ENCODE peak calls at places on chromosomes 3 and 15, in six cellular contexts. One of them, this sample, is unnamed.

GRCh38 chr3:86948840-86949239 is 42.1 kb downstream of the VGLL3 start:
- ATAC-seq in effector memory CD8-positive, alpha-beta T cell: no peak
- ATAC-seq in Right ventricle myocardium superior: no peak
- ATAC-seq in T-cell: no peak
- ATAC-seq in activated naive CD4-positive, alpha-beta T cell treated with anti-CD3 and anti-CD28 coated beads, Interleukin-2, amount 50 U/mL, for 72 hours: no peak
- ATAC-seq in CD8-positive, alpha-beta T cell: no peak
- ATAC-seq in this sample: no peak

GRCh38 chr15:89671687-89672086 is 7.5 kb downstream of the PLIN1 start:
- ATAC-seq in effector memory CD8-positive, alpha-beta T cell: no peak
- ATAC-seq in Right ventricle myocardium superior: no peak
- ATAC-seq in T-cell: no peak
- ATAC-seq in activated naive CD4-positive, alpha-beta T cell treated with anti-CD3 and anti-CD28 coated beads, Interleukin-2, amount 50 U/mL, for 72 hours: no peak
- ATAC-seq in CD8-positive, alpha-beta T cell: no peak
- ATAC-seq in this sample: no peak

GRCh38 chr3:177385831-177386301 is 188.6 kb upstream of the TBL1XR1 start:
- ATAC-seq in effector memory CD8-positive, alpha-beta T cell: no peak
- ATAC-seq in Right ventricle myocardium superior: no peak
- ATAC-seq in T-cell: no peak
- ATAC-seq in activated naive CD4-positive, alpha-beta T cell treated with anti-CD3 and anti-CD28 coated beads, Interleukin-2, amount 50 U/mL, for 72 hours: no peak
- ATAC-seq in CD8-positive, alpha-beta T cell: no peak
- ATAC-seq in this sample: no peak

GRCh38 chr3:67292356-67293225 is 294.5 kb downstream of the KBTBD8 start:
- ATAC-seq in effector memory CD8-positive, alpha-beta T cell: no peak
- ATAC-seq in Right ventricle myocardium superior: no peak
- ATAC-seq in T-cell: no peak
- ATAC-seq in activated naive CD4-positive, alpha-beta T cell treated with anti-CD3 and anti-CD28 coated beads, Interleukin-2, amount 50 U/mL, for 72 hours: no peak
- ATAC-seq in CD8-positive, alpha-beta T cell: no peak
- ATAC-seq in this sample: no peak

GRCh38 chr3:185561374-185561943 is 9.1 kb upstream of the LIPH start:
- ATAC-seq in effector memory CD8-positive, alpha-beta T cell: no peak
- ATAC-seq in Right ventricle myocardium superior: peak; percentile 52
- ATAC-seq in T-cell: peak; percentile 45
- ATAC-seq in activated naive CD4-positive, alpha-beta T cell treated with anti-CD3 and anti-CD28 coated beads, Interleukin-2, amount 50 U/mL, for 72 hours: no peak
- ATAC-seq in CD8-positive, alpha-beta T cell: no peak
- ATAC-seq in this sample: peak; percentile 24

GRCh38 chr3:48215466-48215865 is 7.8 kb upstream of the CAMP start:
- ATAC-seq in effector memory CD8-positive, alpha-beta T cell: no peak
- ATAC-seq in Right ventricle myocardium superior: peak; percentile 88
- ATAC-seq in T-cell: no peak
- ATAC-seq in activated naive CD4-positive, alpha-beta T cell treated with anti-CD3 and anti-CD28 coated beads, Interleukin-2, amount 50 U/mL, for 72 hours: no peak
- ATAC-seq in CD8-positive, alpha-beta T cell: no peak
- ATAC-seq in this sample: no peak

GRCh38 chr3:196792771-196793170 is 53.1 kb downstream of the PAK2 start:
- ATAC-seq in effector memory CD8-positive, alpha-beta T cell: no peak
- ATAC-seq in Right ventricle myocardium superior: peak; percentile 56
- ATAC-seq in T-cell: no peak
- ATAC-seq in activated naive CD4-positive, alpha-beta T cell treated with anti-CD3 and anti-CD28 coated beads, Interleukin-2, amount 50 U/mL, for 72 hours: no peak
- ATAC-seq in CD8-positive, alpha-beta T cell: no peak
- ATAC-seq in this sample: no peak

GRCh38 chr15:80480909-80481308 is 76.7 kb downstream of the ARNT2 start:
- ATAC-seq in effector memory CD8-positive, alpha-beta T cell: no peak
- ATAC-seq in Right ventricle myocardium superior: peak; percentile 90
- ATAC-seq in T-cell: no peak
- ATAC-seq in activated naive CD4-positive, alpha-beta T cell treated with anti-CD3 and anti-CD28 coated beads, Interleukin-2, amount 50 U/mL, for 72 hours: no peak
- ATAC-seq in CD8-positive, alpha-beta T cell: no peak
- ATAC-seq in this sample: no peak

GRCh38 chr15:65248506-65248905 is 37.2 kb upstream of the CILP start:
- ATAC-seq in effector memory CD8-positive, alpha-beta T cell: no peak
- ATAC-seq in Right ventricle myocardium superior: no peak
- ATAC-seq in T-cell: no peak
- ATAC-seq in activated naive CD4-positive, alpha-beta T cell treated with anti-CD3 and anti-CD28 coated beads, Interleukin-2, amount 50 U/mL, for 72 hours: no peak
- ATAC-seq in CD8-positive, alpha-beta T cell: no peak
- ATAC-seq in this sample: no peak

GRCh38 chr3:106688463-106688862 is 688.8 kb upstream of the CCDC54 start:
- ATAC-seq in effector memory CD8-positive, alpha-beta T cell: no peak
- ATAC-seq in Right ventricle myocardium superior: no peak
- ATAC-seq in T-cell: no peak
- ATAC-seq in activated naive CD4-positive, alpha-beta T cell treated with anti-CD3 and anti-CD28 coated beads, Interleukin-2, amount 50 U/mL, for 72 hours: no peak
- ATAC-seq in CD8-positive, alpha-beta T cell: no peak
- ATAC-seq in this sample: no peak

GRCh38 chr15:25971053-25971452 is 107.9 kb upstream of the ATP10A start:
- ATAC-seq in effector memory CD8-positive, alpha-beta T cell: no peak
- ATAC-seq in Right ventricle myocardium superior: no peak
- ATAC-seq in T-cell: no peak
- ATAC-seq in activated naive CD4-positive, alpha-beta T cell treated with anti-CD3 and anti-CD28 coated beads, Interleukin-2, amount 50 U/mL, for 72 hours: no peak
- ATAC-seq in CD8-positive, alpha-beta T cell: no peak
- ATAC-seq in this sample: no peak

GRCh38 chr15:76368135-76368588 is 31.6 kb downstream of the ISL2 start:
- ATAC-seq in effector memory CD8-positive, alpha-beta T cell: no peak
- ATAC-seq in Right ventricle myocardium superior: no peak
- ATAC-seq in T-cell: no peak
- ATAC-seq in activated naive CD4-positive, alpha-beta T cell treated with anti-CD3 and anti-CD28 coated beads, Interleukin-2, amount 50 U/mL, for 72 hours: no peak
- ATAC-seq in CD8-positive, alpha-beta T cell: no peak
- ATAC-seq in this sample: no peak

GRCh38 chr15:48945386-48945785 is 18.3 kb downstream of the SHC4 start:
- ATAC-seq in effector memory CD8-positive, alpha-beta T cell: no peak
- ATAC-seq in Right ventricle myocardium superior: peak; percentile 57
- ATAC-seq in T-cell: no peak
- ATAC-seq in activated naive CD4-positive, alpha-beta T cell treated with anti-CD3 and anti-CD28 coated beads, Interleukin-2, amount 50 U/mL, for 72 hours: no peak
- ATAC-seq in CD8-positive, alpha-beta T cell: no peak
- ATAC-seq in this sample: no peak

GRCh38 chr15:63414474-63415201 is 33.0 kb upstream of the CA12 start:
- ATAC-seq in effector memory CD8-positive, alpha-beta T cell: no peak
- ATAC-seq in Right ventricle myocardium superior: no peak
- ATAC-seq in T-cell: peak; percentile 48
- ATAC-seq in activated naive CD4-positive, alpha-beta T cell treated with anti-CD3 and anti-CD28 coated beads, Interleukin-2, amount 50 U/mL, for 72 hours: no peak
- ATAC-seq in CD8-positive, alpha-beta T cell: peak; percentile 91
- ATAC-seq in this sample: no peak

GRCh38 chr3:133892546-133893231 is 3.0 kb downstream of the RAB6B start:
- ATAC-seq in effector memory CD8-positive, alpha-beta T cell: no peak
- ATAC-seq in Right ventricle myocardium superior: peak; percentile 82
- ATAC-seq in T-cell: no peak
- ATAC-seq in activated naive CD4-positive, alpha-beta T cell treated with anti-CD3 and anti-CD28 coated beads, Interleukin-2, amount 50 U/mL, for 72 hours: no peak
- ATAC-seq in CD8-positive, alpha-beta T cell: no peak
- ATAC-seq in this sample: no peak

GRCh38 chr3:66622756-66623452 is 122.1 kb upstream of the LRIG1 start:
- ATAC-seq in effector memory CD8-positive, alpha-beta T cell: no peak
- ATAC-seq in Right ventricle myocardium superior: no peak
- ATAC-seq in T-cell: no peak
- ATAC-seq in activated naive CD4-positive, alpha-beta T cell treated with anti-CD3 and anti-CD28 coated beads, Interleukin-2, amount 50 U/mL, for 72 hours: no peak
- ATAC-seq in CD8-positive, alpha-beta T cell: no peak
- ATAC-seq in this sample: no peak

GRCh38 chr3:196688349-196688748 is 23.7 kb downstream of the CEP19 start:
- ATAC-seq in effector memory CD8-positive, alpha-beta T cell: no peak
- ATAC-seq in Right ventricle myocardium superior: peak; percentile 87
- ATAC-seq in T-cell: no peak
- ATAC-seq in activated naive CD4-positive, alpha-beta T cell treated with anti-CD3 and anti-CD28 coated beads, Interleukin-2, amount 50 U/mL, for 72 hours: no peak
- ATAC-seq in CD8-positive, alpha-beta T cell: no peak
- ATAC-seq in this sample: no peak

GRCh38 chr3:117921908-117922456 is 1112.7 kb downstream of the IGSF11 start:
- ATAC-seq in effector memory CD8-positive, alpha-beta T cell: no peak
- ATAC-seq in Right ventricle myocardium superior: no peak
- ATAC-seq in T-cell: no peak
- ATAC-seq in activated naive CD4-positive, alpha-beta T cell treated with anti-CD3 and anti-CD28 coated beads, Interleukin-2, amount 50 U/mL, for 72 hours: no peak
- ATAC-seq in CD8-positive, alpha-beta T cell: no peak
- ATAC-seq in this sample: no peak

GRCh38 chr15:73822998-73823397 is 50.4 kb upstream of the TBC1D21 start:
- ATAC-seq in effector memory CD8-positive, alpha-beta T cell: no peak
- ATAC-seq in Right ventricle myocardium superior: no peak
- ATAC-seq in T-cell: no peak
- ATAC-seq in activated naive CD4-positive, alpha-beta T cell treated with anti-CD3 and anti-CD28 coated beads, Interleukin-2, amount 50 U/mL, for 72 hours: no peak
- ATAC-seq in CD8-positive, alpha-beta T cell: no peak
- ATAC-seq in this sample: no peak

This sample was measured in activated CD4-positive, CD25-positive, alpha-beta regulatory T cell treated with anti-CD3 and anti-CD28 coated beads, Interleukin-2, amount 50 U/mL, for 24 hours.